ENCODE peak calls at places on chromosome 7, in five cellular contexts. One of them, this sample, is unnamed.

GRCh38 chr7:101104193-101104713 is 19.0 kb downstream of the TRIM56 start:
- DNase-seq in T-helper 9 cell: no peak
- DNase-seq in keratinocyte: no peak
- DNase-seq in pons: no peak
- DNase-seq in amniotic epithelial cell: no peak
- DNase-seq in this sample: no peak

GRCh38 chr7:80581472-80581871 is 57.0 kb upstream of the CD36 start:
- DNase-seq in T-helper 9 cell: no peak
- DNase-seq in keratinocyte: no peak
- DNase-seq in pons: no peak
- DNase-seq in amniotic epithelial cell: peak; percentile 26
- DNase-seq in this sample: no peak

GRCh38 chr7:137801003-137801402 is 45.8 kb downstream of the DGKI start:
- DNase-seq in T-helper 9 cell: no peak
- DNase-seq in keratinocyte: no peak
- DNase-seq in pons: no peak
- DNase-seq in amniotic epithelial cell: peak; percentile 26
- DNase-seq in this sample: no peak

GRCh38 chr7:131173148-131173890 is 154.4 kb upstream of the MKLN1 start:
- DNase-seq in T-helper 9 cell: no peak
- DNase-seq in keratinocyte: no peak
- DNase-seq in pons: no peak
- DNase-seq in amniotic epithelial cell: peak; percentile 70
- DNase-seq in this sample: no peak

GRCh38 chr7:47100815-47101435 is 481.0 kb downstream of the TNS3 start:
- DNase-seq in T-helper 9 cell: no peak
- DNase-seq in keratinocyte: no peak
- DNase-seq in pons: no peak
- DNase-seq in amniotic epithelial cell: peak; percentile 57
- DNase-seq in this sample: peak; percentile 56

GRCh38 chr7:2632717-2633537 is 1.1 kb downstream of the TTYH3 start:
- DNase-seq in T-helper 9 cell: peak; percentile 16
- DNase-seq in keratinocyte: no peak
- DNase-seq in pons: peak; percentile 43
- DNase-seq in amniotic epithelial cell: peak; percentile 76
- DNase-seq in this sample: peak; percentile 39

GRCh38 chr7:110397927-110398660 is 692.8 kb upstream of the LRRN3 start:
- DNase-seq in T-helper 9 cell: no peak
- DNase-seq in keratinocyte: no peak
- DNase-seq in pons: no peak
- DNase-seq in amniotic epithelial cell: no peak
- DNase-seq in this sample: no peak

GRCh38 chr7:26639111-26639510 is 225.3 kb downstream of the SKAP2 start:
- DNase-seq in T-helper 9 cell: no peak
- DNase-seq in keratinocyte: no peak
- DNase-seq in pons: no peak
- DNase-seq in amniotic epithelial cell: no peak
- DNase-seq in this sample: no peak

GRCh38 chr7:72538856-72539255 is 126.7 kb upstream of the CALN1 start:
- DNase-seq in T-helper 9 cell: no peak
- DNase-seq in keratinocyte: no peak
- DNase-seq in pons: peak; percentile 15
- DNase-seq in amniotic epithelial cell: no peak
- DNase-seq in this sample: no peak

GRCh38 chr7:36303202-36304098 is 86.2 kb upstream of the ANLN start:
- DNase-seq in T-helper 9 cell: no peak
- DNase-seq in keratinocyte: no peak
- DNase-seq in pons: peak; percentile 95
- DNase-seq in amniotic epithelial cell: peak; percentile 72
- DNase-seq in this sample: no peak

GRCh38 chr7:5692112-5692844 is 89.2 kb downstream of the RNF216 start:
- DNase-seq in T-helper 9 cell: no peak
- DNase-seq in keratinocyte: peak; percentile 45
- DNase-seq in pons: peak; percentile 73
- DNase-seq in amniotic epithelial cell: peak; percentile 99
- DNase-seq in this sample: no peak

GRCh38 chr7:28587211-28587610 is 174.9 kb downstream of the CREB5 start:
- DNase-seq in T-helper 9 cell: no peak
- DNase-seq in keratinocyte: no peak
- DNase-seq in pons: no peak
- DNase-seq in amniotic epithelial cell: peak; percentile 19
- DNase-seq in this sample: no peak

GRCh38 chr7:80335473-80336232 is 176.2 kb downstream of the GNAT3 start:
- DNase-seq in T-helper 9 cell: no peak
- DNase-seq in keratinocyte: no peak
- DNase-seq in pons: peak; percentile 64
- DNase-seq in amniotic epithelial cell: peak; percentile 88
- DNase-seq in this sample: no peak

GRCh38 chr7:31062746-31063435 is 10.8 kb downstream of the ADCYAP1R1 start:
- DNase-seq in T-helper 9 cell: no peak
- DNase-seq in keratinocyte: no peak
- DNase-seq in pons: no peak
- DNase-seq in amniotic epithelial cell: no peak
- DNase-seq in this sample: no peak

GRCh38 chr7:101816499-101817030 is 861 bp upstream of the CUX1 start:
- DNase-seq in T-helper 9 cell: peak; percentile 18
- DNase-seq in keratinocyte: no peak
- DNase-seq in pons: peak; percentile 13
- DNase-seq in amniotic epithelial cell: no peak
- DNase-seq in this sample: peak; percentile 60

GRCh38 chr7:80905334-80905733 is 13.5 kb downstream of the SEMA3C start:
- DNase-seq in T-helper 9 cell: no peak
- DNase-seq in keratinocyte: no peak
- DNase-seq in pons: no peak
- DNase-seq in amniotic epithelial cell: peak; percentile 70
- DNase-seq in this sample: no peak

GRCh38 chr7:76023002-76023401 is 24.8 kb downstream of the STYXL1 start:
- DNase-seq in T-helper 9 cell: no peak
- DNase-seq in keratinocyte: no peak
- DNase-seq in pons: peak; percentile 76
- DNase-seq in amniotic epithelial cell: no peak
- DNase-seq in this sample: no peak

GRCh38 chr7:139602143-139602722 is 78.7 kb downstream of the CLEC2L start:
- DNase-seq in T-helper 9 cell: no peak
- DNase-seq in keratinocyte: no peak
- DNase-seq in pons: peak; percentile 71
- DNase-seq in amniotic epithelial cell: peak; percentile 54
- DNase-seq in this sample: peak; percentile 57

GRCh38 chr7:15757041-15757995 is 70.8 kb upstream of the MEOX2 start:
- DNase-seq in T-helper 9 cell: no peak
- DNase-seq in keratinocyte: no peak
- DNase-seq in pons: no peak
- DNase-seq in amniotic epithelial cell: peak; percentile 34
- DNase-seq in this sample: no peak

GRCh38 chr7:85104432-85105205 is 82.2 kb downstream of the SEMA3D start:
- DNase-seq in T-helper 9 cell: no peak
- DNase-seq in keratinocyte: no peak
- DNase-seq in pons: no peak
- DNase-seq in amniotic epithelial cell: peak; percentile 21
- DNase-seq in this sample: no peak